ENCODE peak calls at places on chromosomes 4 and X, in ten cellular contexts. R is GM06990; W is AG08395; J is activated CD4-positive, alpha-beta T cell treated with anti-CD3 and anti-CD28 coated beads for 48 hours; G is stimulated activated CD4-positive, alpha-beta T cell treated with anti-CD3 and anti-CD28 coated beads, TNF-alpha, amount 100 ng/mL, for 1 hour; Y is frontal cortex; L is NCI-H1694; K is stimulated activated CD8-positive, alpha-beta memory T cell treated with anti-CD3 and anti-CD28 coated beads, Interleukin-7, amount 100 ng/mL, for 1 hour; S is activated T-cell treated with anti-CD3 and anti-CD28 coated beads, Interleukin-2, amount 50 U/mL, for 72 hours; D is hepatic stellate cell. U is an unnamed sample.
A peak's percentile ranks its signal among the peaks of the same experiment; 100 is the strongest.

GRCh38 chr4:2290488-2290887 is 28.6 kb upstream of the MXD4 start:
- DNase-seq in Y (no peak), D (no peak), R (no peak), W (no peak), K (no peak), G (no peak), L (no peak), S (no peak), J (no peak), U (peak; percentile 51)

GRCh38 chr4:134624365-134624764 is 422.8 kb upstream of the PABPC4L start:
- DNase-seq in G (no peak), W (no peak), J (no peak), K (no peak), S (no peak), D (no peak), L (no peak), Y (no peak), R (no peak), U (no peak)

GRCh38 chrX:108322243-108322642 is 116.0 kb downstream of the COL4A6 start:
- DNase-seq in L (no peak), S (no peak), G (no peak), K (no peak), R (no peak), W (no peak), J (no peak), D (no peak), Y (no peak), U (no peak)

GRCh38 chrX:53256446-53257041 is 24.8 kb downstream of the IQSEC2 start:
- DNase-seq in W (no peak), D (no peak), Y (no peak), R (no peak), K (no peak), S (no peak), G (no peak), L (no peak), J (no peak), U (peak; percentile 53)

GRCh38 chr4:129358571-129358970 is 262.6 kb downstream of the C4orf33 start:
- DNase-seq in K (no peak), J (no peak), R (no peak), G (no peak), Y (no peak), W (no peak), D (no peak), S (no peak), L (no peak), U (no peak)

GRCh38 chrX:96984538-96984937 is 100.8 kb downstream of the RPA4 start:
- DNase-seq in L (no peak), Y (no peak), W (no peak), J (no peak), G (no peak), D (no peak), R (no peak), S (no peak), K (no peak), U (no peak)

GRCh38 chr4:138558886-138559285 is 316.7 kb upstream of the SLC7A11 start:
- DNase-seq in J (no peak), R (no peak), G (no peak), S (no peak), K (no peak), L (no peak), D (no peak), Y (no peak), W (no peak), U (no peak)

GRCh38 chr4:98260047-98260578 is 1.1 kb upstream of the RAP1GDS1 start:
- DNase-seq in K (peak; percentile 7), G (no peak), S (no peak), W (peak; percentile 20), Y (peak; percentile 33), R (peak; percentile 63), J (peak; percentile 52), L (no peak), D (peak; percentile 32), U (no peak)

GRCh38 chr4:8665406-8666360 is 73.1 kb downstream of the CPZ start:
- DNase-seq in S (no peak), K (no peak), G (no peak), L (no peak), J (no peak), W (no peak), R (no peak), D (no peak), Y (no peak), U (no peak)

GRCh38 chrX:69959712-69960111 is 90.0 kb downstream of the AWAT2 start:
- DNase-seq in W (no peak), K (no peak), D (no peak), G (no peak), L (no peak), S (no peak), Y (no peak), J (no peak), R (no peak), U (no peak)

GRCh38 chrX:119041175-119041574 is 31.6 kb upstream of the CT47C1 start:
- DNase-seq in J (no peak), R (no peak), K (no peak), D (peak; percentile 55), Y (peak; percentile 12), G (no peak), L (no peak), S (no peak), W (peak; percentile 79), U (peak; percentile 78)

GRCh38 chr4:127708985-127709384 is 21.2 kb upstream of the SLC25A31 start:
- DNase-seq in R (no peak), L (no peak), S (no peak), K (no peak), D (no peak), J (no peak), Y (no peak), G (no peak), W (peak; percentile 23), U (no peak)

GRCh38 chrX:50430917-50431316 is 39.7 kb downstream of the DGKK start:
- DNase-seq in R (no peak), S (no peak), W (no peak), G (no peak), L (no peak), K (no peak), D (no peak), J (peak; percentile 5), Y (no peak), U (no peak)

GRCh38 chr4:89723096-89723495 is 113.9 kb downstream of the SNCA start:
- DNase-seq in W (no peak), G (no peak), Y (no peak), R (no peak), S (no peak), K (no peak), J (no peak), L (no peak), D (no peak), U (no peak)

GRCh38 chr4:175671491-175671934 is 140.6 kb downstream of the GPM6A start:
- DNase-seq in K (no peak), D (no peak), S (no peak), J (no peak), L (no peak), Y (peak; percentile 15), W (no peak), G (no peak), R (peak; percentile 32), U (no peak)

GRCh38 chr4:4502694-4503311 is 39.0 kb downstream of the STX18 start:
- DNase-seq in G (no peak), K (no peak), J (peak; percentile 40), R (no peak), D (no peak), W (no peak), S (peak; percentile 16), Y (no peak), L (no peak), U (no peak)

GRCh38 chrX:38061335-38061734 is 55.0 kb downstream of the SYTL5 start:
- DNase-seq in S (no peak), K (no peak), D (no peak), W (peak; percentile 31), L (no peak), R (no peak), J (no peak), G (no peak), Y (no peak), U (no peak)

GRCh38 chr4:134862116-134862515 is 660.5 kb upstream of the PABPC4L start:
- DNase-seq in L (no peak), G (no peak), W (no peak), D (peak; percentile 24), J (no peak), S (no peak), K (no peak), Y (no peak), R (no peak), U (no peak)

GRCh38 chr4:23789765-23790164 is 100.1 kb downstream of the PPARGC1A start:
- DNase-seq in G (no peak), W (peak; percentile 73), D (peak; percentile 41), L (no peak), Y (no peak), J (no peak), K (no peak), S (no peak), R (no peak), U (peak; percentile 82)

GRCh38 chr4:169279111-169279510 is 8.4 kb upstream of the SH3RF1 start:
- DNase-seq in W (no peak), J (no peak), S (no peak), D (no peak), G (no peak), K (no peak), L (no peak), Y (no peak), R (no peak), U (no peak)

GRCh38 chrX:10897768-10898167 is 213.4 kb upstream of the HCCS start:
- DNase-seq in W (no peak), J (no peak), G (no peak), S (no peak), K (no peak), Y (no peak), L (no peak), D (no peak), R (no peak), U (no peak)

GRCh38 chrX:153408221-153408721 is 3.0 kb upstream of the ZFP92 start:
- DNase-seq in R (no peak), K (no peak), D (no peak), G (no peak), Y (no peak), S (no peak), W (no peak), J (no peak), L (no peak), U (peak; percentile 51)

GRCh38 chr4:85514117-85514516 is 39.2 kb downstream of the ARHGAP24 start:
- DNase-seq in Y (no peak), K (no peak), G (no peak), S (no peak), L (no peak), D (no peak), W (no peak), J (no peak), R (no peak), U (no peak)

GRCh38 chr4:7750972-7751371 is 188.7 kb downstream of the AFAP1 start:
- DNase-seq in W (no peak), Y (no peak), G (no peak), J (no peak), S (no peak), K (no peak), L (no peak), D (no peak), R (no peak), U (no peak)

GRCh38 chrX:6645216-6645615 is 110.3 kb upstream of the VCX3A start:
- DNase-seq in W (no peak), K (no peak), L (no peak), G (no peak), R (no peak), Y (no peak), D (no peak), J (no peak), S (no peak), U (no peak)

GRCh38 chr4:169791527-169792156 is 33.9 kb upstream of the HPF1 start:
- DNase-seq in S (peak; percentile 29), J (peak; percentile 39), R (no peak), K (no peak), G (no peak), L (peak; percentile 27), Y (peak; percentile 36), D (peak; percentile 46), W (peak; percentile 67), U (no peak)

GRCh38 chr4:40749717-40750460 is at the start of gene NSUN7:
- DNase-seq in K (no peak), S (peak; percentile 56), Y (no peak), R (peak; percentile 71), G (no peak), D (no peak), J (peak; percentile 50), W (no peak), L (no peak), U (no peak)

GRCh38 chr4:176805155-176805554 is 12.4 kb upstream of the VEGFC start:
- DNase-seq in L (no peak), D (no peak), Y (no peak), J (no peak), K (no peak), S (no peak), G (no peak), W (peak; percentile 52), R (no peak), U (no peak)

U was measured in cardiac septum.